ENCODE peak calls at places on chromosome 20, in five cellular contexts. P, U, A, Z and D are unnamed samples. For H3K27me3 and H3K4me1, the result is how much of the 10 kb centered on the place peaks cover.

GRCh38 chr20:16828666-16829305 is 80.6 kb downstream of the OTOR start:
- DNase-seq in U (no peak), Z (no peak), A (no peak), P (no peak), D (no peak)

GRCh38 chr20:21808863-21809664 is 103.6 kb downstream of the PAX1 start:
- DNase-seq in P (peak), A (peak), U (peak), Z (peak), D (no peak)

GRCh38 chr20:25399038-25399430 is 8.4 kb upstream of the ABHD12 start:
- DNase-seq in A (no peak), U (no peak), Z (peak), P (peak), D (peak)

GRCh38 chr20:2807019-2807418 is 6.6 kb upstream of the CPXM1 start:
- DNase-seq in U (no peak), P (no peak), A (no peak), Z (no peak), D (no peak)

GRCh38 chr20:22763257-22763906 is 179.0 kb upstream of the FOXA2 start:
- DNase-seq in A (no peak), P (no peak), Z (peak), U (no peak), D (no peak)

GRCh38 chr20:51860015-51860882 is 57.9 kb upstream of the SALL4 start:
- DNase-seq in U (no peak), A (no peak), Z (no peak), P (no peak), D (no peak)

GRCh38 chr20:19712737-19713260 is 45.3 kb upstream of the RIN2 start:
- DNase-seq in A (no peak), U (no peak), Z (no peak), P (no peak), D (no peak)

GRCh38 chr20:24340933-24341332 is 128.5 kb upstream of the SYNDIG1 start:
- DNase-seq in A (no peak), P (no peak), Z (no peak), U (no peak), D (no peak)

GRCh38 chr20:59493926-59494325 is 110.4 kb upstream of the PHACTR3 start:
- DNase-seq in A (no peak), P (no peak), U (no peak), Z (no peak), D (no peak)

GRCh38 chr20:22070546-22070945 is 365.1 kb downstream of the PAX1 start:
- DNase-seq in Z (peak), A (no peak), P (peak), U (peak), D (no peak)

GRCh38 chr20:37328149-37328945 is 17.6 kb upstream of the SRC start:
- DNase-seq in P (no peak), Z (no peak), U (no peak), A (no peak), D (no peak)

GRCh38 chr20:37325206-37325605 is 20.7 kb upstream of the SRC start:
- DNase-seq in A (no peak), Z (no peak), P (no peak), U (no peak), D (no peak)

GRCh38 chr20:37327748-37328147 is 18.2 kb upstream of the SRC start:
- DNase-seq in A (no peak), P (peak), U (peak), Z (no peak), D (no peak)

GRCh38 chr20:37326666-37327065 is 19.3 kb upstream of the SRC start:
- DNase-seq in U (no peak), P (no peak), Z (no peak), A (no peak), D (no peak)

DNA sequence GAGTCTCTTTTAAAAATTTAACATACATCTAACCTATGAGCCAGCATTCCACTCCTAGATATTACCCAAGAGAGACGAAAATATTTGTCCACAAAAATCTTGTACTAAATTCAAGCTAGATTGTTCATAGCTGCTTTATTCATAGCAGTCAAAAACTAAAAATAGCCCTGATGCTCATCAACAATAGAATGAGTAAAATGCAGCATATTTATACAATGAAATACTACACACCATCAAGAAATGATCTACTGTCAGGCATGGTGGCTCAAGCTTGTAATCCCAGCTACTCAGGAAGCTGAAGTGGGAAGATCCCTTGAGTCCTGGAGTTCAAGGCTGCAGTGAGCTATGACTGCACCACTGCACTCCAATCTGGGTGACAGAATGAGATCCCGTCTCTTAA is 22.0 kb upstream of the SRC start:
- DNase-seq in P (no peak), Z (no peak), U (no peak), A (no peak), D (no peak)
- H3K27ac ChIP-seq in P (no peak), Z (no peak), U (no peak), A (no peak), D (no peak)

GRCh38 chr20:63258826-63259225 is 4.6 kb upstream of the NKAIN4 start:
- DNase-seq in U (no peak), P (no peak), Z (no peak), A (no peak), D (no peak)
- H3K27me3 ChIP-seq in U (under half), P (under half), Z (under half), A (under half), D (under half)

DNA sequence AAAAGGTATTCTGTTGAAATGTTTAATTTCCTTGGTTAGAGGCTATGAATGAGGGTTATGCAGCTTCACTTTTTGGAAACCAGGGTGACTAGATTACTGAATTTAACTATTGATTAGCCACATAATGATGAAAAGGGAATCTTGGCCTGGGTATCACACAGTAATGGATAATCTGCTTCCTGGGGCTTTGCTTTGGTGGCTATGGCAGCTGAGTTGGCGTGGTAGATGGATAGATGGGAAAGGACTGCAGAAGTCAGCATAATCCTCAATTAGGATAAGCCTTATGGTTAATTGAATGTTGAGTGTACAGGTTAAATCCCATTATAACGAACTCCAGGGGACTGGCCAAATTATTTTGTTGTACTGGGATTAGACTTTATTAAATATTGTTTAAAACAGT is 5.2 kb downstream of the NCOA3 start:
- DNase-seq in U (no peak), A (no peak), Z (no peak), P (no peak), D (no peak)
- H3K4me1 ChIP-seq in U (under half), A (under half), Z (under half), P (half or more), D (half or more)

GRCh38 chr20:1373614-1374013 is 19.2 kb downstream of the FKBP1A start:
- DNase-seq in U (no peak), A (no peak), P (no peak), Z (peak), D (no peak)

GRCh38 chr20:1370548-1371110 is 22.2 kb downstream of the FKBP1A start:
- DNase-seq in P (peak), A (no peak), Z (no peak), U (no peak), D (no peak)

GRCh38 chr20:1373036-1373435 is 19.8 kb downstream of the FKBP1A start:
- DNase-seq in U (no peak), A (no peak), P (no peak), Z (peak), D (no peak)

GRCh38 chr20:1371235-1371782 is 21.5 kb downstream of the FKBP1A start:
- DNase-seq in A (no peak), U (no peak), Z (no peak), P (no peak), D (no peak)

GRCh38 chr20:1371830-1372539 is 20.9 kb downstream of the FKBP1A start:
- DNase-seq in P (no peak), U (no peak), Z (no peak), A (no peak), D (no peak)
- H3K27ac ChIP-seq in P (no peak), U (no peak), Z (peak), A (no peak), D (no peak)

DNA sequence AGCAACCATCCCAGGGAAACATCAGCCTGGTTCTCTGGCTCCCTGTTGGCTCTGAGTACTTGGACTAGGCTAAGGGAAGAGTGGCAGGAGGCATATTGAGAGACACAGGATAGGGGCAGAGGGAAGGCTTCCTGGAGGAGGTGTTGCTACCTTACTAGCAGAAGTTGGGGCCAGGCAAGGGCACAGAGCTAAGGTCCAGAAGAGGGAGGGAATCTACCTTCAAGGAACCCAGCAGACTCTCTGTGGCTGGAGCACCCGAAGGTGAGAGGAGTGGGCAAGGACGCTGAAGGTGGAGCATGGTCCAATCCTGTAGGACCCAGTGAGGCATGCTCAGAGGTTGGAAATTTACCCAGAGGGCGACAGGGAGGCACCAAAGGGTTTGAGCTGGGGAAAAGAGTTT is 191.9 kb downstream of the TFAP2C start:
- DNase-seq in A (no peak), U (no peak), P (no peak), Z (no peak), D (no peak)
- H3K27me3 ChIP-seq in A (under half), U (under half), P (under half), Z (under half), D (under half)